ENCODE peak calls at places on chromosomes 12 and 14, in seven cellular contexts. Z is AG10803; U is stimulated activated CD4-positive, alpha-beta T cell treated with anti-CD3 and anti-CD28 coated beads, Interleukin-2, amount 100 ng/mL, for 48 hours; V is T1000; I is amniotic stem cell; S is HT-29; F is GM12865. N is an unnamed sample.

GRCh38 chr12:8697476-8698131 is at the start of gene RIMKLB:
- DNase-seq in F (peak; percentile 86), S (no peak), Z (peak; percentile 69), U (peak; percentile 55), V (peak; percentile 41), I (peak; percentile 59), N (peak; percentile 98)

GRCh38 chr14:105176513-105176912 is 4.6 kb downstream of the NUDT14 start:
- DNase-seq in Z (no peak), I (no peak), V (no peak), S (no peak), U (no peak), F (no peak), N (peak; percentile 81)

GRCh38 chr12:11628353-11628752 is 21.1 kb upstream of the ETV6 start:
- DNase-seq in U (no peak), V (no peak), I (no peak), S (no peak), Z (no peak), F (no peak), N (no peak)

GRCh38 chr12:39417916-39418315 is 25.0 kb downstream of the KIF21A start:
- DNase-seq in Z (no peak), I (no peak), S (no peak), F (no peak), V (no peak), U (no peak), N (no peak)

GRCh38 chr12:3747543-3747942 is 5.4 kb downstream of the CRACR2A start:
- DNase-seq in I (no peak), Z (no peak), U (no peak), V (no peak), F (no peak), S (peak; percentile 43), N (no peak)

GRCh38 chr12:7145671-7146070 is 15.5 kb downstream of the CLSTN3 start:
- DNase-seq in F (no peak), S (no peak), U (no peak), V (no peak), Z (no peak), I (no peak), N (no peak)

GRCh38 chr12:2610358-2610757 is 184.4 kb upstream of the FKBP4 start:
- DNase-seq in U (no peak), S (no peak), V (no peak), F (no peak), I (no peak), Z (no peak), N (no peak)

GRCh38 chr12:67676624-67677023 is 28.1 kb downstream of the DYRK2 start:
- DNase-seq in I (no peak), F (no peak), U (no peak), V (no peak), Z (peak; percentile 36), S (no peak), N (no peak)

GRCh38 chr14:67569011-67569650 is 30.9 kb downstream of the PIGH start:
- DNase-seq in S (no peak), F (no peak), V (no peak), I (no peak), Z (no peak), U (no peak), N (no peak)

GRCh38 chr12:57235728-57236131 is 6.2 kb downstream of the SHMT2 start:
- DNase-seq in I (no peak), F (no peak), Z (no peak), V (no peak), U (no peak), S (no peak), N (peak; percentile 37)

GRCh38 chr14:100736269-100737180 is 9.8 kb downstream of the DLK1 start:
- DNase-seq in I (no peak), V (no peak), Z (no peak), F (no peak), S (no peak), U (no peak), N (no peak)

GRCh38 chr12:67068204-67068731 is 200.9 kb upstream of the CAND1 start:
- DNase-seq in I (no peak), V (no peak), S (no peak), F (no peak), Z (no peak), U (no peak), N (peak; percentile 63)

GRCh38 chr14:82657186-82657675 is 1123.6 kb upstream of the SEL1L start:
- DNase-seq in I (no peak), S (no peak), F (no peak), V (no peak), Z (no peak), U (no peak), N (peak; percentile 78)

GRCh38 chr12:9925746-9926393 is 6.3 kb downstream of the CLEC2A start:
- DNase-seq in V (no peak), F (peak; percentile 42), Z (peak; percentile 53), S (peak; percentile 46), U (no peak), I (peak; percentile 20), N (peak; percentile 86)

GRCh38 chr12:92629349-92630065 is 73.3 kb upstream of the PLEKHG7 start:
- DNase-seq in Z (no peak), I (no peak), F (no peak), S (no peak), V (no peak), U (no peak), N (peak; percentile 44)

GRCh38 chr12:56338643-56339422 is at the start of gene IL23A:
- DNase-seq in S (no peak), F (peak; percentile 84), V (no peak), I (no peak), Z (no peak), U (peak; percentile 71), N (peak; percentile 66)

N was measured in DMS53.